ENCODE peak calls at places on chromosomes 16 and 17, in nine cellular contexts. M is ovary, D is left ventricle myocardium inferior, X is choroid plexus epithelial cell, U is thoracic aorta, P is mucosa of descending colon, K is tibial nerve, T is fibroblast of lung, V is neural crest cell. E is an unnamed sample.

GRCh38 chr16:88130681-88131080 is 179.4 kb downstream of the BANP start:
- DNase-seq in M (no peak), D (no peak), X (no peak), U (no peak), P (no peak), K (no peak), T (no peak), V (no peak), E (no peak)

GRCh38 chr16:57140866-57141668 is 44.8 kb downstream of the PSME3IP1 start:
- DNase-seq in M (no peak), D (no peak), X (no peak), U (no peak), P (no peak), K (no peak), T (no peak), V (no peak), E (no peak)

GRCh38 chr16:50121278-50121677 is 31.8 kb upstream of the TENT4B start:
- DNase-seq in M (no peak), D (no peak), X (no peak), U (no peak), P (no peak), K (no peak), T (no peak), V (no peak), E (no peak)

GRCh38 chr16:57612494-57612893 is 15.9 kb upstream of the ADGRG1 start:
- DNase-seq in M (no peak), D (no peak), X (no peak), U (no peak), P (peak; percentile 1), K (no peak), T (no peak), V (no peak), E (peak; percentile 28)

GRCh38 chr17:45092932-45093430 is 31.9 kb downstream of the NMT1 start:
- DNase-seq in M (peak; percentile 76), D (peak; percentile 81), X (peak; percentile 98), U (peak; percentile 92), P (peak; percentile 54), K (peak; percentile 82), T (peak; percentile 99), V (no peak), E (no peak)

GRCh38 chr17:18332909-18333489 is 17.9 kb downstream of the SMCR8 start:
- DNase-seq in M (no peak), D (no peak), X (peak; percentile 27), U (no peak), P (no peak), K (no peak), T (no peak), V (no peak), E (no peak)

GRCh38 chr17:63349478-63350000 is 96.6 kb downstream of the CYB561 start:
- DNase-seq in M (no peak), D (no peak), X (no peak), U (no peak), P (no peak), K (no peak), T (peak; percentile 67), V (no peak), E (no peak)

GRCh38 chr17:34817252-34817651 is 144.0 kb downstream of the CCT6B start:
- DNase-seq in M (no peak), D (no peak), X (no peak), U (no peak), P (no peak), K (no peak), T (no peak), V (no peak), E (no peak)

DNA sequence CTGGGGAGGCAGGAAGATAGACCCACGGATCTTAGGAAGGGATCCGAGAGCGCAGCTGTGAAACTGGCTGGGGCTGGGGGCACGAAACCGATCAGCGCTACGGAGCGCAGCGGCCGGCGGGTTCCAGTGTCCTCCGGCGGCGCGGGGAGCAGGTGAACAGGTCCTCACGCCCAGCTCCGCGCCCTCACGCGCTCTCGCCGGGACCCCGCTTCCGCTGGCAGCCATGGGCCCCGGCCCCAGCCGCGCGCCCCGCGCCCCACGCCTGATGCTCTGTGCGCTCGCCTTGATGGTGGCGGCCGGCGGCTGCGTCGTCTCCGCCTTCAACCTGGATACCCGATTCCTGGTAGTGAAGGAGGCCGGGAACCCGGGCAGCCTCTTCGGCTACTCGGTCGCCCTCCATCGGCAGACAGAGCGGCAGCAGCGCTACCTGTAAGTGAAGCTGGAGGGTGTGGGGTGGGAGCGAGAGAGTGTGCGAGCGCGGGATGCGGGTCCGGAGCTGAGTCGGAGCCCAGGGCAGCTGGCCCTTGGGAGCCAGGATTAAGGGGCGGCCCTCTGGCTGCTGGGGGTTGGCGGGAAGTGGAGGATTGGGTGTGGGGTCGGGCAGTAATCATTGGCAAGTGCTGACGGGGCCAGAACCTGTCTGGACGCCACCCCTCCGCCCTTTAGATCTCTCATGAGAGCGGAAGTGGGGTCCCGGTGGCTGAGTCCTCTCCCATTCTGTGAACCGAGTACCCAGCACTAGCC is 479 bp downstream of the ITGA3 start:
- DNase-seq in M (peak; percentile 74), D (peak; percentile 55), X (peak; percentile 78), U (no peak), P (peak; percentile 75), K (no peak), T (peak; percentile 65), V (peak; percentile 61), E (peak; percentile 62)
- TF ChIP-seq CTCF in M (peak; percentile 23), D (peak; percentile 58), X (peak; percentile 66), U (peak; percentile 23), P (no peak), K (peak; percentile 29), T (peak; percentile 55), V (peak; percentile 57), E (peak; percentile 35)

DNA sequence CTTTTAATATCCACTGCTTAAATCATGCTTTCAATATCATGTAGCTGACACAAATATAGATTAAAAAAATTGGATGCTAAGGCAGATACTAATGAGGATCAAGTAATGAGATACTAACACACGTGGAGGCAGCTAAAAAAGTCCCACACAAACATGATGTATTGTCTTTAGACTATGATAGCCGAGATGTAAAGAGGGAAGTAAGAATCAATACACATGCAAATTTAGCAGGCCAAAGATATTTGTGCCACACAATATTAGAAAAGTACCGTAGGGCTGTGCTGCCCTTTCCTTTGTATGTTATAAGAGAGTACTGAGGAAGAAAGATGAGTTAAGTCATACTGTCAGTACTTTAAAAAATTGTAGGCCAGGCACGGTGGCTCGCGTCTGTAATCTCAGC is 51.4 kb upstream of the STAC2 start:
- DNase-seq in M (no peak), D (no peak), X (no peak), U (no peak), P (no peak), K (no peak), T (no peak), V (no peak), E (no peak)
- TF ChIP-seq CTCF in M (no peak), D (no peak), X (no peak), U (no peak), P (no peak), K (no peak), T (no peak), V (no peak), E (no peak)

DNA sequence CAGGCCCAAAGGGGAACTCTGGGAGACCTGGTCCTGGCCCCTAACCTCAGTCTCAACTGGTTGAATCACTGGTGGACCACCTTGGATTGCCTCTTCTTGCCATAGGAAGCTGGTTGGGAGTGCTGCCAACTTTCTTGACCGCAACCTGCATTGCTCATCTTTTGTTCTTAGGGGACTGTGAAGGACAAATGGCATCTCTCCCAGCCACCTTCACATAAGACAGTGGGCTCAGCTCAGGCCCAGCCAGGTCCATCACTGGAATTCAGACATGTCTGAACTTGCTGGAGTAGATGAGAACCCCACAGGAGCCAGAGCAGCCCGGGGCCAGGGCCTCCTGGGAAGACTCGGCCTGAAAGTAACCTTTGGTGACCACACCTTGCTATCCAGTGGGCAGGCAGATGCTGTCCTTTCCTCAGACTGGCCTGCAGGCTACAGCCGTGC is 18.8 kb downstream of the ADORA2B start:
- DNase-seq in M (no peak), D (no peak), X (peak; percentile 74), U (no peak), P (no peak), K (no peak), T (peak; percentile 60), V (no peak), E (no peak)
- TF ChIP-seq CTCF in M (no peak), D (no peak), X (no peak), U (no peak), P (no peak), K (no peak), T (no peak), V (no peak), E (no peak)

GRCh38 chr17:76889323-76889722 is 21.1 kb downstream of the MGAT5B start:
- DNase-seq in M (no peak), D (no peak), X (no peak), U (no peak), P (no peak), K (no peak), T (no peak), V (no peak), E (no peak)

GRCh38 chr17:76886395-76886794 is 18.2 kb downstream of the MGAT5B start:
- DNase-seq in M (no peak), D (no peak), X (no peak), U (no peak), P (no peak), K (no peak), T (no peak), V (no peak), E (no peak)

GRCh38 chr17:76888661-76889060 is 20.5 kb downstream of the MGAT5B start:
- DNase-seq in M (no peak), D (no peak), X (no peak), U (no peak), P (no peak), K (no peak), T (no peak), V (no peak), E (no peak)

GRCh38 chr17:76884995-76885896 is 17.0 kb downstream of the MGAT5B start:
- DNase-seq in M (no peak), D (no peak), X (no peak), U (no peak), P (no peak), K (no peak), T (no peak), V (no peak), E (no peak)

GRCh38 chr17:76887809-76888208 is 19.6 kb downstream of the MGAT5B start:
- DNase-seq in M (no peak), D (no peak), X (no peak), U (no peak), P (no peak), K (no peak), T (no peak), V (no peak), E (no peak)
- TF ChIP-seq CTCF in M (no peak), D (no peak), X (peak; percentile 28), U (no peak), P (no peak), K (no peak), T (peak; percentile 14), V (no peak), E (no peak)

GRCh38 chr17:49035470-49036269 is 38.5 kb downstream of the IGF2BP1 start:
- DNase-seq in M (no peak), D (peak; percentile 30), X (peak; percentile 65), U (no peak), P (peak; percentile 61), K (peak; percentile 54), T (peak; percentile 54), V (peak; percentile 61), E (no peak)
- TF ChIP-seq CTCF in M (peak; percentile 26), D (peak; percentile 74), X (peak; percentile 88), U (peak; percentile 84), P (peak; percentile 56), K (peak; percentile 65), T (peak; percentile 91), V (peak; percentile 65), E (peak; percentile 94)

DNA sequence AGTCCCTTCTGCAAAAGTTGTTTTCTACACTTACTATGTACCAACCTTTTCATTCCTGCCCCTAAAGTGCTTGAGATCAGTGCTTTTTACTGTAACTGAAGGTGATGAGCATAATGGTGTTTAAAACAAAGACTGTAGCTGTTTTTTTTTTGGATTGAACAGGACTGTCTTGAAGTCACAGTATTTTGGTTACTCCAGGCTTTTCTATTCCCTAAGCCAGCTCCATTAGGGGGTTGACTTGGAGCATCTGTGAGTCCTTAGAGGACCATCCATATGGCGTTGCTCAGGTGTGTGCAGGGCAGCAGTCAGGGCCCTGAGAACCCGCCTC is 29.0 kb upstream of the LGALS9 start:
- DNase-seq in M (no peak), D (no peak), X (no peak), U (no peak), P (no peak), K (no peak), T (no peak), V (no peak), E (no peak)
- TF ChIP-seq CTCF in M (no peak), D (no peak), X (no peak), U (no peak), P (no peak), K (no peak), T (no peak), V (peak; percentile 27), E (peak; percentile 13)